ENCODE peak calls at places on chromosomes 4 and X, in four cellular contexts. D is SK-N-SH, I is GM12891, R is H1. Z is an unnamed sample.
A peak's percentile ranks its signal among the peaks of the same experiment; 100 is the strongest.

GRCh38 chr4:39114436-39114835 is 52.4 kb downstream of the KLHL5 start:
- DNase-seq in D (no peak), R (no peak), I (no peak), Z (no peak)

GRCh38 chr4:186651181-186651603 is 72.5 kb downstream of the FAT1 start:
- DNase-seq in I (no peak), R (no peak), D (no peak), Z (no peak)

GRCh38 chr4:169941141-169941540 is 85.1 kb downstream of the MFAP3L start:
- DNase-seq in D (no peak), R (no peak), I (no peak), Z (no peak)

GRCh38 chr4:20127626-20128025 is 124.1 kb upstream of the SLIT2 start:
- DNase-seq in D (no peak), R (no peak), I (no peak), Z (no peak)

GRCh38 chrX:4550018-4550417 is 836.6 kb upstream of the PRKX start:
- DNase-seq in R (no peak), I (no peak), D (peak; percentile 2), Z (no peak)

GRCh38 chr4:53365121-53365485 is 758 bp downstream of the SCFD2 start:
- DNase-seq in R (no peak), D (peak; percentile 50), I (no peak), Z (no peak)

GRCh38 chrX:17038681-17039161 is 92.3 kb downstream of the REPS2 start:
- DNase-seq in D (peak; percentile 6), I (no peak), R (no peak), Z (no peak)

GRCh38 chr4:7976634-7977033 is 37.0 kb upstream of the AFAP1 start:
- DNase-seq in D (no peak), R (no peak), I (no peak), Z (no peak)

GRCh38 chrX:141201962-141202361 is 25.0 kb upstream of the LDOC1 start:
- DNase-seq in I (no peak), R (no peak), D (no peak), Z (no peak)

GRCh38 chrX:82127228-82128123 is 925.6 kb downstream of the SH3BGRL start:
- DNase-seq in R (no peak), D (no peak), I (no peak), Z (no peak)
- TF ChIP-seq TAF1 in R (no peak), D (no peak), I (no peak), Z (no peak)

DNA sequence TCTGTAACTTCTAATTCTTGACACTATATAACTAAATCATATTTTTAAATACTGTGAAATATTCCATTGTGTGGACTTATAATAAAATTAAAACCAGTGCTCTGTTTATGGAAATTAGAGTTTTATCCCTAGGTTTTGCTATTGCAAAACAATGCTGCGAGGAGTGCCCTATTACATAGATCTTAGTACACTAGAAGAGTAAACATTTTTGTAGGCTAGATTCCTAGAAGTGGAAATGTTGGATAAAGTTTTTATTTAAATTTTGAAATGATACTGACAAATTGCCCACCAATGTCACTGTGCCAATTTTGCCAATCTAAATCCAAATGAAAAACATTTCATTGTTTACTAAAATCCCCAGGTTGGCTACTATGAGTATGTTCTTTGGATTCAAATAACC is 99.7 kb downstream of the IL1RAPL2 start:
- DNase-seq in D (no peak), R (no peak), I (no peak), Z (no peak)
- TF ChIP-seq TAF1 in D (no peak), R (no peak), I (no peak), Z (no peak)

GRCh38 chr4:105622269-105622668 is 69.8 kb downstream of the ARHGEF38 start:
- DNase-seq in R (no peak), D (no peak), I (no peak), Z (no peak)

GRCh38 chr4:105623099-105623498 is 70.7 kb downstream of the ARHGEF38 start:
- DNase-seq in D (no peak), I (no peak), R (no peak), Z (no peak)

GRCh38 chr4:105624530-105624929 is 72.1 kb downstream of the ARHGEF38 start:
- DNase-seq in I (no peak), D (no peak), R (no peak), Z (no peak)

GRCh38 chr4:105619193-105619931 is 66.9 kb downstream of the ARHGEF38 start:
- DNase-seq in R (no peak), I (no peak), D (peak; percentile 30), Z (no peak)

GRCh38 chr4:105620640-105621323 is 68.4 kb downstream of the ARHGEF38 start:
- DNase-seq in I (no peak), D (no peak), R (no peak), Z (no peak)
- TF ChIP-seq TAF1 in I (no peak), D (no peak), R (no peak), Z (no peak)

GRCh38 chrX:109890300-109890699 is 112.6 kb upstream of the TMEM164 start:
- DNase-seq in R (no peak), D (no peak), I (no peak), Z (no peak)

GRCh38 chrX:109880629-109881028 is 122.3 kb upstream of the TMEM164 start:
- DNase-seq in I (no peak), D (no peak), R (no peak), Z (no peak)

GRCh38 chrX:109890910-109891502 is 111.9 kb upstream of the TMEM164 start:
- DNase-seq in I (no peak), D (peak; percentile 65), R (peak; percentile 60), Z (no peak)

GRCh38 chrX:109889289-109890006 is 113.5 kb upstream of the TMEM164 start:
- DNase-seq in I (no peak), D (no peak), R (no peak), Z (no peak)

GRCh38 chrX:109886122-109886761 is 116.7 kb upstream of the TMEM164 start:
- DNase-seq in R (peak; percentile 44), I (no peak), D (peak; percentile 51), Z (no peak)
- TF ChIP-seq TAF1 in R (no peak), I (no peak), D (no peak), Z (no peak)

GRCh38 chr4:182916483-182917181 is 554 bp downstream of the DCTD start:
- DNase-seq in R (peak; percentile 72), D (no peak), I (peak; percentile 17), Z (no peak)

GRCh38 chr4:182920676-182921075 is 3.5 kb upstream of the DCTD start:
- DNase-seq in I (no peak), R (no peak), D (no peak), Z (no peak)

GRCh38 chr4:182917182-182918043 is at the start of gene DCTD:
- DNase-seq in R (peak; percentile 74), I (peak; percentile 59), D (peak; percentile 91), Z (peak; percentile 53)

GRCh38 chr4:182918791-182919302 is 1.7 kb upstream of the DCTD start:
- DNase-seq in D (no peak), R (no peak), I (no peak), Z (no peak)

GRCh38 chr4:182918044-182918607 is 940 bp upstream of the DCTD start:
- DNase-seq in I (no peak), R (no peak), D (no peak), Z (no peak)
- TF ChIP-seq TAF1 in I (no peak), R (no peak), D (no peak), Z (no peak)

DNA sequence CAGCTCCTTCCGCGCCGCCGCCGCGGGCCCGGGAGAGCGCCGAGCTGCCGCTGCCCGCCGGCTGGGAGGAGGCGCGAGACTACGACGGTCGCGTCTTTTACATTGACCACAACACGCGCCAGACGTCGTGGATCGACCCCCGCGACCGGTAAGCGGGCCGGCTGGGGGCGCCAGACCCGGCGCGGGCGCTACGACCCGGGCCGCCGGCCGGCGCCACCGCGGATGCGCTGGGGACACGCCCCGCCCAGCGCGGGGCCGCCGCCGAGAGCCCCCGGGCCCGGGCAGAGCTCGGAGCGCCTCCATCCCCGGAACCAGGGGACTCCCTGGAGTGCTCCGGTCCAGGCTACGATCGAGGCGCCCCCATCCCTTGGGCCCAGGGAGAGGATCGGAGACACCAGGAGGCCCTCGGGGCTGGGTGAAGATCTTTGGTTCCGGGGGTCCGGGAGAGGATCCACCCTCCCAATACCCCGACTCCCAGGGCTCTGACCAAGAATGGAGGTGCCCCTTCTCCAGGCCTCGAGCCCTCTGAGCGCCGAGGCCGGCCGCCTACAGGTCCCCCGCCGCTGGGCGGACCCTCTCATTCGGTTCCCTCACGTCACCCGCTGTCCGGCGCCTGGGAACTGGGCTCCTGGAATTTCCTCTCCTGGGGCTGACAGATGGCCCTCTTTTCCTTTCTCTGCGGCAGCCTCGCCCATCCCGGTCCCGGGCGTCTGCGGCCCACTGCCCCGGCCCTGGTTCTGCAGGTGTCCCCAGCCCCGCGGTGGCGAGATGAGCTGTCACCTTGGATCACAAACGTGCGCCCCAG is 48.8 kb downstream of the CLDN34 start:
- DNase-seq in D (peak; percentile 73), R (peak; percentile 51), I (no peak), Z (no peak)
- TF ChIP-seq TAF1 in D (no peak), R (peak; percentile 24), I (no peak), Z (no peak)

GRCh38 chrX:97474933-97475332 is 591.2 kb downstream of the RPA4 start:
- DNase-seq in R (no peak), I (no peak), D (peak; percentile 12), Z (no peak)

GRCh38 chrX:97471071-97471470 is 587.4 kb downstream of the RPA4 start:
- DNase-seq in R (no peak), D (no peak), I (no peak), Z (no peak)
- TF ChIP-seq TAF1 in R (no peak), D (no peak), I (no peak), Z (no peak)

GRCh38 chr4:78689700-78690318 is 86.3 kb upstream of the BMP2K start:
- DNase-seq in I (no peak), R (no peak), D (no peak), Z (no peak)
- TF ChIP-seq TAF1 in I (no peak), R (no peak), D (no peak), Z (no peak)